ENCODE peak calls at places on chromosomes 11 and 22, in seven cellular contexts. Q, C, U, A, T, F and O are unnamed samples.

GRCh38 chr11:131470526-131470925 is 100.1 kb downstream of the NTM start:
- DNase-seq in Q (no peak), T (no peak), A (no peak), F (no peak), C (no peak), U (no peak), O (no peak)

GRCh38 chr11:78379039-78379670 is 38.5 kb downstream of the GAB2 start:
- DNase-seq in A (no peak), Q (no peak), C (no peak), T (peak; percentile 26), U (no peak), F (no peak), O (no peak)

GRCh38 chr11:16402654-16403447 is 46.5 kb upstream of the SOX6 start:
- DNase-seq in C (no peak), F (no peak), A (no peak), U (no peak), T (no peak), Q (peak; percentile 77), O (no peak)

GRCh38 chr22:31106001-31106571 is 1.3 kb downstream of the SELENOM start:
- DNase-seq in U (peak; percentile 76), Q (no peak), C (peak; percentile 79), T (peak; percentile 33), F (no peak), A (no peak), O (no peak)

GRCh38 chr22:40463727-40464126 is 93.3 kb downstream of the SGSM3 start:
- DNase-seq in F (no peak), C (no peak), U (no peak), Q (no peak), T (no peak), A (no peak), O (no peak)

GRCh38 chr22:35046744-35047462 is 19.1 kb upstream of the ISX start:
- DNase-seq in C (no peak), Q (no peak), U (no peak), A (no peak), F (no peak), T (no peak), O (no peak)

GRCh38 chr11:68841718-68842426 is at the start of gene CPT1A:
- DNase-seq in U (peak; percentile 87), T (peak; percentile 69), C (peak; percentile 88), A (peak; percentile 86), F (peak; percentile 78), Q (no peak), O (no peak)

GRCh38 chr11:44894217-44894617 is 56.5 kb downstream of the TP53I11 start:
- DNase-seq in C (peak; percentile 85), F (peak; percentile 30), U (no peak), T (peak; percentile 60), Q (peak; percentile 80), A (peak; percentile 50), O (no peak)

GRCh38 chr22:32880906-32881596 is 79.5 kb downstream of the TIMP3 start:
- DNase-seq in Q (no peak), T (peak; percentile 46), C (peak; percentile 72), U (no peak), F (no peak), A (peak; percentile 26), O (no peak)

GRCh38 chr11:64765841-64766682 is 6.3 kb upstream of the PYGM start:
- DNase-seq in U (no peak), C (peak; percentile 67), T (no peak), A (no peak), F (no peak), Q (no peak), O (no peak)

GRCh38 chr11:63237413-63237812 is 6.0 kb downstream of the SLC22A25 start:
- DNase-seq in F (no peak), U (no peak), T (no peak), A (no peak), Q (no peak), C (no peak), O (no peak)

GRCh38 chr11:65448418-65449196 is 26.0 kb downstream of the NEAT1 start:
- DNase-seq in C (peak; percentile 81), F (no peak), T (peak; percentile 77), U (peak; percentile 82), Q (no peak), A (peak; percentile 26), O (no peak)

GRCh38 chr22:37643225-37643847 is 3.9 kb downstream of the SH3BP1 start:
- DNase-seq in F (peak; percentile 74), U (no peak), T (peak; percentile 78), C (peak; percentile 87), Q (peak; percentile 79), A (peak; percentile 91), O (no peak)

GRCh38 chr11:116733959-116734517 is 38.7 kb downstream of the BUD13 start:
- DNase-seq in Q (no peak), U (peak; percentile 22), C (peak; percentile 10), F (no peak), A (no peak), T (no peak), O (no peak)

GRCh38 chr22:33116846-33117547 is 58.8 kb upstream of the SYN3 start:
- DNase-seq in C (no peak), U (no peak), Q (no peak), T (no peak), A (no peak), F (no peak), O (no peak)

GRCh38 chr11:17600316-17601205 is 53.5 kb downstream of the OTOG start:
- DNase-seq in T (no peak), C (no peak), F (no peak), Q (no peak), A (peak; percentile 17), U (peak; percentile 68), O (no peak)

GRCh38 chr11:45997599-45997998 is 75.1 kb downstream of the LARGE2 start:
- DNase-seq in F (no peak), T (no peak), A (no peak), C (no peak), U (no peak), Q (no peak), O (no peak)

GRCh38 chr11:46003647-46004046 is 81.2 kb downstream of the LARGE2 start:
- DNase-seq in U (no peak), T (peak; percentile 65), Q (no peak), C (no peak), A (no peak), F (no peak), O (no peak)

GRCh38 chr11:46006418-46007070 is 84.1 kb downstream of the LARGE2 start:
- DNase-seq in U (no peak), T (peak; percentile 86), Q (peak; percentile 64), A (no peak), F (peak; percentile 55), C (no peak), O (peak; percentile 55)

GRCh38 chr11:46002146-46002545 is 79.7 kb downstream of the LARGE2 start:
- DNase-seq in T (no peak), U (no peak), A (no peak), C (no peak), F (no peak), Q (no peak), O (no peak)

DNA sequence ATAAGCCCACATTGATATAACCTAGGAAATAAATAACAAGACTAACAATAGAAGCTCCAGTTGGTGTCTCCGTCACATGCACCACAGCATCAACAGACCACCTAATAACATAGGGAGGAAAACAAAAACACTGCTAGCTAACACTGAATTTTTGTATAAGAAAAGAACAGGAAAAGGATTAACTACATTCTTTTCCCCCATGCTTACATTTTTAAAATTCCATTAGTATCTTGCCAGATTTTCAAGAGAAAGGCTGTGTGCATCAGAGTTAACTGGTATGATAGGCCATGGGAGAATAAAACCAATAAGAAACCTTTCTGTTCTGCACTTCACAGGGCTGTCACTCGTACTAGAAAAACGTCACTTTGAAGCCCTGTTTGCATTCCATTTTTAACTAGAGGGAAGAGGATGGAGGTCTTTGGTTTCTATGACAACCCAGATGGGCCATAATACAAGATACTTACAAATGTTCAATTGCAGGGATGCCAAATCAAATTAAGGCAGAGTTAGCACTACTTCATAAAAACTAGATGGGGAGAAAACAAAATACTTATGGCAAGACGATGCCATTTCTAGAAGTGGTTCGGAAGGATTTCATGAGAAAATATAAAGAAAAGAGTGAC is 79.1 kb downstream of the LARGE2 start:
- DNase-seq in F (no peak), U (no peak), T (peak; percentile 45), C (no peak), Q (peak; percentile 39), A (no peak), O (no peak)
- H3K4me3 ChIP-seq in F (no peak overlapping the region), U (no peak overlapping the region), T (no peak overlapping the region), C (no peak overlapping the region), Q (no peak overlapping the region), A (no peak overlapping the region), O (no peak overlapping the region)

DNA sequence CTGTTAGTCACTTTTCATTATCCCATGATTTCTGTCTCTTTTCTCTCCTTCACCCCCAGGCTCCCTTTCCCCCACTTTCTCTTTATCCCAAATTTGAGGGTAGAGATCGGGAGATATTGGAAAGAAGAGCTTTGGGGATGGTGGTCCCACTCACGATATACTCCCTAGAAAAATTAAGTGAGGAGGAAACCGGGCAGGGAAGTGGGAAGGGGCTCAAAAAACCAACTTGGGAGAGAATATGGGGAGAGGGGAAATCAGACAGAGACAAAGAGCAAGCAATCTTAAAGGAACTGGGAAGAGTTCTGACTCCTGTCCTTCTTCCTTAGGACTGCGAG is 939 bp upstream of the DCHS1 start:
- DNase-seq in Q (no peak), U (no peak), T (no peak), A (no peak), F (no peak), C (no peak), O (no peak)
- H3K4me3 ChIP-seq in Q (peak overlapping the region; percentile 68), U (no peak overlapping the region), T (no peak overlapping the region), A (no peak overlapping the region), F (no peak overlapping the region), C (no peak overlapping the region), O (no peak overlapping the region)

GRCh38 chr11:2384723-2385041 is 7.6 kb downstream of the CD81 start:
- DNase-seq in Q (no peak), C (no peak), U (no peak), F (no peak), A (no peak), T (no peak), O (no peak)
- H3K4me3 ChIP-seq in Q (no peak overlapping the region), C (no peak overlapping the region), U (no peak overlapping the region), F (no peak overlapping the region), A (no peak overlapping the region), T (no peak overlapping the region), O (no peak overlapping the region)

DNA sequence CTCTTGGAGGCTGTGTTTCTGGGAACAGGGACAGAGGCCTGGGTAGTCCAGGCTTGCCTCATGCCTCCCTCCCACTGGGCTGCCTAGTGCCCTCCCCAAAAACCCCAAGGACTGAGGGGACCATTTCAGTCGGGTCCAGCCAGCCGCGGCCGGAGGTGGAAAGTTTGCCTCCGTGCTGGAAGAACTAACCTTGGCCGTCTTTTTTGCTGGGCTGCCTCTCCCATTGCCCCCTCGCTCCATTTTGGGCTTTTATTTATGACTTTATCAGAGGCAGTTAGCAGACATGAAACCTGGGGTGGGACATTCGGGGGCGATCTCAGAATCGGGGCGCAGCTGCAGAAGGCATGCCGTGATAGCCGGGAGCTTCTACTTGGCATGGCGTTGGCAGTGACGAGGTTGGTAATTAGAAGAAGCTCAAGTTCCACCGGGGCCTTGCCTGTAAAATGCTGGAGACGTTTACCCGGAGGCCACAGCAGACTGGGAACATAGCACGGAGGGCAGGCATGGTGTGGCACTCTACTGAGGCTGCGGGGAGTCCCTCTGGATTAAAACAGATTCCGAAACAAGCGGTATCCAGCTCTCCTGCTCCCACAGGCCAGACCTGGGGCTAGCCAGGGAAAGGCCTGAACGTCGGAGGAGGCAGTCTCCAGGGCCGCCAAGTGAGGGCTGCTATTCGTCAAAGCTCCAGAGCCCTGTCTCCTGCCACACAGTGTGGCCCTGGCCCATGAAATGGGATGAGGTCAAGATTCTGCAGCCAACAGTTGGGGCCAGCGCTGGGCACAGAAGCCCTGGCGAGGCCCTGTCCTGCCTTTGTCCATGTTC is 76.4 kb upstream of the PPARA start:
- DNase-seq in A (peak; percentile 43), T (peak; percentile 44), C (peak; percentile 83), F (no peak), U (peak; percentile 83), Q (no peak), O (no peak)
- H3K4me3 ChIP-seq in A (peak overlapping the region; percentile 59), T (peak overlapping the region; percentile 71), C (peak overlapping the region; percentile 90), F (peak overlapping the region; percentile 93), U (peak overlapping the region; percentile 96), Q (no peak overlapping the region), O (peak overlapping the region; percentile 96)

GRCh38 chr22:21003782-21004181 is 1.9 kb upstream of the THAP7 start:
- DNase-seq in A (no peak), Q (no peak), T (no peak), C (no peak), U (no peak), F (no peak), O (no peak)
- H3K4me3 ChIP-seq in A (no peak overlapping the region), Q (no peak overlapping the region), T (no peak overlapping the region), C (no peak overlapping the region), U (no peak overlapping the region), F (no peak overlapping the region), O (no peak overlapping the region)